ENCODE peak calls at places on chromosomes 1 and 21, in eight cellular contexts. P is activated naive CD8-positive, alpha-beta T cell treated with anti-CD3 and anti-CD28 coated beads, Interleukin-2, amount 50 U/mL, for 24 hours; W is EL; J is NCI-H187; M is ELF-1; L is NCI-H1092; Q is epithelial cell of prostate; A is HFFc6. N is an unnamed sample.

GRCh38 chr1:6922096-6922931 is 137.1 kb downstream of the CAMTA1 start:
- DNase-seq in J (peak; percentile 91), Q (peak; percentile 24), M (peak; percentile 72), P (no peak), L (peak; percentile 87), W (peak; percentile 43), A (peak; percentile 42), N (peak; percentile 4)

GRCh38 chr1:159089184-159089791 is 12.7 kb upstream of the AIM2 start:
- DNase-seq in M (no peak), A (no peak), Q (no peak), L (no peak), W (no peak), J (no peak), P (no peak), N (no peak)

GRCh38 chr1:44783697-44784093 is 4.3 kb downstream of the BEST4 start:
- DNase-seq in P (no peak), A (no peak), Q (no peak), J (no peak), L (no peak), M (no peak), W (no peak), N (no peak)

GRCh38 chr1:37606481-37607263 is 10.9 kb upstream of the GNL2 start:
- DNase-seq in A (peak; percentile 12), M (no peak), W (peak; percentile 10), L (no peak), Q (no peak), P (no peak), J (no peak), N (peak; percentile 25)

GRCh38 chr1:58823481-58824010 is 39.7 kb upstream of the JUN start:
- DNase-seq in L (no peak), Q (no peak), A (peak; percentile 89), W (peak; percentile 90), P (no peak), J (no peak), M (peak; percentile 39), N (peak; percentile 95)

GRCh38 chr21:44349847-44350772 is 3.3 kb upstream of the TRPM2 start:
- DNase-seq in P (no peak), W (no peak), J (no peak), M (no peak), L (no peak), Q (no peak), A (no peak), N (no peak)

GRCh38 chr1:19009126-19009881 is 52.8 kb upstream of the IFFO2 start:
- DNase-seq in J (no peak), L (no peak), W (no peak), Q (no peak), M (no peak), A (no peak), P (no peak), N (no peak)

GRCh38 chr21:25708467-25709065 is 26.1 kb downstream of the ATP5PF start:
- DNase-seq in Q (no peak), M (no peak), W (peak; percentile 48), L (peak; percentile 8), P (peak; percentile 39), A (peak; percentile 33), J (no peak), N (peak; percentile 56)

GRCh38 chr1:22452401-22452963 is 831 bp downstream of the ZBTB40 start:
- DNase-seq in P (no peak), J (peak; percentile 60), A (peak; percentile 16), M (peak; percentile 64), W (no peak), L (no peak), Q (no peak), N (peak; percentile 38)

GRCh38 chr1:162753998-162754585 is 36.4 kb upstream of the HSD17B7 start:
- DNase-seq in M (no peak), J (no peak), L (no peak), P (no peak), Q (no peak), A (no peak), W (peak; percentile 37), N (peak; percentile 38)

GRCh38 chr21:33152228-33153130 is 77.3 kb upstream of the IFNAR2 start:
- DNase-seq in W (no peak), L (no peak), J (no peak), Q (no peak), A (no peak), P (no peak), M (no peak), N (no peak)

GRCh38 chr1:52402860-52403240 is 1.4 kb downstream of the ORC1 start:
- DNase-seq in P (no peak), M (no peak), J (no peak), Q (no peak), W (no peak), A (no peak), L (no peak), N (no peak)

GRCh38 chr1:86933051-86933450 is 18.6 kb downstream of the HS2ST1 start:
- DNase-seq in L (no peak), W (no peak), M (no peak), A (no peak), J (no peak), Q (no peak), P (no peak), N (no peak)

GRCh38 chr1:100750002-100750885 is 30.7 kb downstream of the VCAM1 start:
- DNase-seq in J (no peak), M (peak; percentile 2), Q (no peak), W (no peak), L (no peak), A (no peak), P (no peak), N (no peak)

GRCh38 chr1:108897865-108898720 is 21.3 kb downstream of the GPSM2 start:
- DNase-seq in M (no peak), L (peak; percentile 32), A (peak; percentile 69), Q (no peak), J (no peak), W (peak; percentile 62), P (no peak), N (peak; percentile 79)

GRCh38 chr1:156387899-156388813 is 19.1 kb downstream of the RHBG start:
- DNase-seq in P (no peak), M (peak; percentile 56), L (no peak), W (no peak), A (no peak), J (no peak), Q (no peak), N (no peak)

GRCh38 chr1:98331718-98332311 is 329.7 kb upstream of the SNX7 start:
- DNase-seq in J (no peak), P (no peak), M (no peak), Q (no peak), A (no peak), W (no peak), L (no peak), N (no peak)

N was measured in IMR-90.